ENCODE peak calls at places on chromosomes 7 and 10, in four cellular contexts. I is activated naive CD4-positive, alpha-beta T cell treated with anti-CD3 and anti-CD28 coated beads, Interleukin-2, amount 50 U/mL, for 16 hours; Y is OCI-LY7; Z is choroid plexus epithelial cell. C is an unnamed sample.
A peak's percentile ranks its signal among the peaks of the same experiment; 100 is the strongest.

GRCh38 chr7:16661924-16662323 is 15.9 kb downstream of the BZW2 start:
- DNase-seq in I (no peak), Y (no peak), Z (no peak), C (no peak)

GRCh38 chr7:70354409-70355169 is 756.3 kb downstream of the AUTS2 start:
- DNase-seq in I (no peak), Y (no peak), Z (no peak), C (no peak)

GRCh38 chr7:30451539-30452277 is 26.9 kb downstream of the NOD1 start:
- DNase-seq in I (no peak), Y (no peak), Z (no peak), C (no peak)

GRCh38 chr10:6044651-6045599 is 17.2 kb downstream of the IL2RA start:
- DNase-seq in I (no peak), Y (peak; percentile 40), Z (no peak), C (peak; percentile 92)

GRCh38 chr10:78664929-78665525 is 403.7 kb upstream of the ZMIZ1 start:
- DNase-seq in I (no peak), Y (peak; percentile 37), Z (peak; percentile 71), C (peak; percentile 55)

GRCh38 chr7:71454981-71455380 is 323.0 kb downstream of the GALNT17 start:
- DNase-seq in I (no peak), Y (no peak), Z (no peak), C (no peak)

GRCh38 chr10:28434063-28434462 is 98.9 kb upstream of the WAC start:
- DNase-seq in I (no peak), Y (no peak), Z (no peak), C (no peak)

GRCh38 chr10:23694446-23694920 is 255.6 kb downstream of the OTUD1 start:
- DNase-seq in I (no peak), Y (no peak), Z (no peak), C (no peak)

GRCh38 chr10:107767185-107767584 is 602.7 kb upstream of the SORCS1 start:
- DNase-seq in I (no peak), Y (no peak), Z (no peak), C (no peak)

GRCh38 chr10:11934262-11934661 is 108.3 kb downstream of the UPF2 start:
- DNase-seq in I (no peak), Y (no peak), Z (peak; percentile 27), C (no peak)

GRCh38 chr10:69278446-69278963 is at the start of gene HK1:
- DNase-seq in I (no peak), Y (no peak), Z (peak; percentile 84), C (no peak)

GRCh38 chr10:3131098-3131497 is 41.5 kb downstream of the PITRM1 start:
- DNase-seq in I (no peak), Y (no peak), Z (peak; percentile 52), C (no peak)

GRCh38 chr10:78042058-78042751 is 8.5 kb downstream of the RPS24 start:
- DNase-seq in I (no peak), Y (no peak), Z (no peak), C (no peak)

GRCh38 chr7:3333861-3334260 is 32.8 kb downstream of the SDK1 start:
- DNase-seq in I (no peak), Y (no peak), Z (no peak), C (no peak)

GRCh38 chr10:72080042-72081035 is 8.0 kb downstream of the SPOCK2 start:
- DNase-seq in I (no peak), Y (no peak), Z (no peak), C (no peak)

GRCh38 chr7:45700556-45700955 is 126.4 kb downstream of the ADCY1 start:
- DNase-seq in I (no peak), Y (no peak), Z (peak; percentile 16), C (no peak)

GRCh38 chr7:116607299-116607698 is 64.7 kb upstream of the MET start:
- DNase-seq in I (no peak), Y (no peak), Z (no peak), C (no peak)

GRCh38 chr7:77453531-77453930 is 37.4 kb upstream of the GSAP start:
- DNase-seq in I (no peak), Y (no peak), Z (peak; percentile 85), C (no peak)

GRCh38 chr7:95104739-95105138 is 197.3 kb downstream of the PPP1R9A start:
- DNase-seq in I (no peak), Y (no peak), Z (peak; percentile 68), C (no peak)

GRCh38 chr10:90087197-90088007 is 386.0 kb downstream of the KIF20B start:
- DNase-seq in I (no peak), Y (peak; percentile 17), Z (peak; percentile 57), C (peak; percentile 44)

GRCh38 chr10:60139798-60140566 is 233.6 kb upstream of the CCDC6 start:
- DNase-seq in I (no peak), Y (no peak), Z (peak; percentile 75), C (no peak)

GRCh38 chr7:39810710-39811109 is 139.3 kb upstream of the CDK13 start:
- DNase-seq in I (no peak), Y (no peak), Z (no peak), C (no peak)

GRCh38 chr7:157980774-157981173 is 606.8 kb downstream of the PTPRN2 start:
- DNase-seq in I (no peak), Y (no peak), Z (no peak), C (no peak)

GRCh38 chr7:12685550-12685949 is 1.9 kb upstream of the ARL4A start:
- DNase-seq in I (peak; percentile 14), Y (peak; percentile 7), Z (peak; percentile 69), C (no peak)

GRCh38 chr7:56009695-56010094 is 41.5 kb downstream of the PSPH start:
- DNase-seq in I (no peak), Y (no peak), Z (no peak), C (no peak)

GRCh38 chr10:31768467-31768866 is 160.2 kb downstream of the ARHGAP12 start:
- DNase-seq in I (no peak), Y (no peak), Z (peak; percentile 83), C (no peak)

GRCh38 chr7:44210107-44210506 is 9.3 kb downstream of the YKT6 start:
- DNase-seq in I (no peak), Y (no peak), Z (no peak), C (no peak)

GRCh38 chr7:110868458-110868857 is 222.5 kb upstream of the LRRN3 start:
- DNase-seq in I (no peak), Y (no peak), Z (no peak), C (no peak)

GRCh38 chr7:82778021-82778420 is 334.4 kb upstream of the CACNA2D1 start:
- DNase-seq in I (no peak), Y (no peak), Z (peak; percentile 46), C (no peak)

GRCh38 chr7:65250697-65251395 is 122.8 kb upstream of the ZNF92 start:
- DNase-seq in I (no peak), Y (no peak), Z (no peak), C (no peak)

GRCh38 chr7:31811650-31812461 is 124.8 kb downstream of the PPP1R17 start:
- DNase-seq in I (no peak), Y (no peak), Z (no peak), C (peak; percentile 83)

GRCh38 chr10:126014309-126014708 is 117.9 kb downstream of the FANK1 start:
- DNase-seq in I (no peak), Y (no peak), Z (peak; percentile 88), C (no peak)

GRCh38 chr10:69972951-69973350 is 79.7 kb upstream of the MACROH2A2 start:
- DNase-seq in I (no peak), Y (no peak), Z (no peak), C (no peak)

GRCh38 chr7:27434729-27435400 is 192.3 kb downstream of the EVX1 start:
- DNase-seq in I (no peak), Y (no peak), Z (peak; percentile 65), C (no peak)

GRCh38 chr7:43296306-43296705 is 183.9 kb downstream of the HECW1 start:
- DNase-seq in I (no peak), Y (no peak), Z (no peak), C (no peak)

GRCh38 chr7:148620749-148621372 is 30.3 kb downstream of the C7orf33 start:
- DNase-seq in I (no peak), Y (no peak), Z (peak; percentile 3), C (no peak)

GRCh38 chr10:24542314-24543270 is 181.1 kb downstream of the ARHGAP21 start:
- DNase-seq in I (no peak), Y (no peak), Z (no peak), C (no peak)

GRCh38 chr7:16801111-16801542 is 3.7 kb downstream of the AGR2 start:
- DNase-seq in I (no peak), Y (peak; percentile 43), Z (peak; percentile 80), C (peak; percentile 47)

C was measured in KBM-7.